ENCODE peak calls at places on chromosomes 7 and 10, in seven cellular contexts. A is psoas muscle; K is astrocyte of the cerebellum; T is activated naive CD4-positive, alpha-beta T cell treated with anti-CD3 and anti-CD28 coated beads for 36 hours; Y is activated T-helper 2 cell treated with anti-CD3 and anti-CD28 coated beads, Interferon-gamma antibody, Interleukin-2, Interleukin-4, amounts not matched to agents 10 μg/mL and 5 μg/mL and 100 μg/mL, durations not matched to agents 14 hours and 24 hours and 36 hours; Z is T-cell; N is neural crest cell. E is an unnamed sample.

GRCh38 chr10:125093199-125093841 is 67.0 kb downstream of the CTBP2 start:
- DNase-seq in A (peak; percentile 74), K (no peak), T (no peak), Y (no peak), Z (no peak), N (no peak), E (no peak)

GRCh38 chr7:27175005-27175625 is 995 bp upstream of the HOXA10 start:
- DNase-seq in A (no peak), K (no peak), T (peak; percentile 2), Y (no peak), Z (no peak), N (no peak), E (no peak)

GRCh38 chr10:71390921-71391690 is 5.6 kb upstream of the CDH23 start:
- DNase-seq in A (no peak), K (no peak), T (no peak), Y (no peak), Z (no peak), N (no peak), E (no peak)

GRCh38 chr10:104281694-104282093 is 12.7 kb downstream of the GSTO2 start:
- DNase-seq in A (no peak), K (no peak), T (no peak), Y (no peak), Z (no peak), N (no peak), E (no peak)

GRCh38 chr7:6205921-6206660 is 66.3 kb downstream of the CYTH3 start:
- DNase-seq in A (no peak), K (no peak), T (no peak), Y (no peak), Z (no peak), N (no peak), E (no peak)

GRCh38 chr7:131501930-131502685 is 54.3 kb downstream of the PODXL start:
- DNase-seq in A (no peak), K (no peak), T (no peak), Y (no peak), Z (no peak), N (no peak), E (no peak)

GRCh38 chr10:4034907-4035581 is 250.0 kb upstream of the KLF6 start:
- DNase-seq in A (no peak), K (no peak), T (peak; percentile 43), Y (peak; percentile 15), Z (no peak), N (no peak), E (no peak)

GRCh38 chr7:104156842-104157277 is 51.0 kb downstream of the ORC5 start:
- DNase-seq in A (no peak), K (peak; percentile 12), T (no peak), Y (no peak), Z (no peak), N (no peak), E (peak; percentile 6)

GRCh38 chr7:80218723-80219122 is 84.1 kb downstream of the GNAI1 start:
- DNase-seq in A (no peak), K (no peak), T (peak; percentile 18), Y (no peak), Z (no peak), N (no peak), E (peak; percentile 94)

GRCh38 chr7:1742555-1743303 is 72.7 kb downstream of the ELFN1 start:
- DNase-seq in A (peak; percentile 53), K (no peak), T (peak; percentile 19), Y (no peak), Z (peak; percentile 32), N (no peak), E (no peak)

GRCh38 chr10:20350509-20350908 is 534.3 kb downstream of the PLXDC2 start:
- DNase-seq in A (no peak), K (no peak), T (no peak), Y (no peak), Z (no peak), N (no peak), E (no peak)

GRCh38 chr7:30412810-30413504 is 65.6 kb downstream of the NOD1 start:
- DNase-seq in A (no peak), K (peak; percentile 85), T (peak; percentile 10), Y (no peak), Z (no peak), N (no peak), E (peak; percentile 78)

GRCh38 chr7:39589323-39590111 is 23.3 kb downstream of the YAE1 start:
- DNase-seq in A (no peak), K (peak; percentile 75), T (peak; percentile 92), Y (peak; percentile 65), Z (peak; percentile 20), N (no peak), E (peak; percentile 95)

GRCh38 chr7:130228840-130229239 is 21.2 kb downstream of the SSMEM1 start:
- DNase-seq in A (no peak), K (no peak), T (no peak), Y (no peak), Z (no peak), N (no peak), E (no peak)

GRCh38 chr10:97780991-97781540 is 9.3 kb upstream of the SFRP5 start:
- DNase-seq in A (no peak), K (no peak), T (no peak), Y (no peak), Z (no peak), N (peak; percentile 31), E (no peak)

GRCh38 chr7:31883761-31884164 is 186.4 kb downstream of the PDE1C start:
- DNase-seq in A (no peak), K (peak; percentile 8), T (no peak), Y (no peak), Z (no peak), N (no peak), E (peak; percentile 91)

GRCh38 chr7:84985073-84985784 is 201.6 kb downstream of the SEMA3D start:
- DNase-seq in A (no peak), K (no peak), T (no peak), Y (no peak), Z (no peak), N (no peak), E (no peak)

GRCh38 chr10:122348512-122348911 is 26.0 kb upstream of the PLEKHA1 start:
- DNase-seq in A (no peak), K (no peak), T (no peak), Y (no peak), Z (no peak), N (no peak), E (no peak)

GRCh38 chr7:143490719-143491306 is 13.1 kb downstream of the TAS2R41 start:
- DNase-seq in A (no peak), K (no peak), T (peak; percentile 36), Y (no peak), Z (no peak), N (no peak), E (no peak)

GRCh38 chr10:104254493-104255243 is at the start of gene GSTO1:
- DNase-seq in A (peak; percentile 83), K (no peak), T (peak; percentile 72), Y (peak; percentile 26), Z (peak; percentile 41), N (peak; percentile 34), E (peak; percentile 55)

GRCh38 chr7:146826338-146826737 is 709.7 kb downstream of the CNTNAP2 start:
- DNase-seq in A (no peak), K (no peak), T (no peak), Y (no peak), Z (no peak), N (no peak), E (no peak)

GRCh38 chr7:13414661-13415105 is 574.8 kb downstream of the ETV1 start:
- DNase-seq in A (no peak), K (peak; percentile 64), T (no peak), Y (no peak), Z (no peak), N (no peak), E (peak; percentile 44)

GRCh38 chr7:1725199-1725701 is 55.2 kb downstream of the ELFN1 start:
- DNase-seq in A (peak; percentile 39), K (no peak), T (no peak), Y (no peak), Z (no peak), N (no peak), E (peak; percentile 36)

GRCh38 chr7:115227473-115228235 is 305.8 kb downstream of the MDFIC start:
- DNase-seq in A (no peak), K (no peak), T (no peak), Y (no peak), Z (no peak), N (no peak), E (no peak)

GRCh38 chr7:155169498-155170065 is 99.5 kb downstream of the HTR5A start:
- DNase-seq in A (no peak), K (no peak), T (no peak), Y (no peak), Z (no peak), N (no peak), E (no peak)

GRCh38 chr7:65325793-65326432 is 47.7 kb upstream of the ZNF92 start:
- DNase-seq in A (no peak), K (no peak), T (no peak), Y (no peak), Z (no peak), N (no peak), E (no peak)

GRCh38 chr10:613217-613616 is 76.3 kb downstream of the DIP2C start:
- DNase-seq in A (no peak), K (no peak), T (no peak), Y (no peak), Z (no peak), N (no peak), E (peak; percentile 57)

GRCh38 chr10:69801434-69802315 is at the start of gene COL13A1:
- DNase-seq in A (peak; percentile 66), K (no peak), T (no peak), Y (no peak), Z (no peak), N (peak; percentile 46), E (peak; percentile 76)

GRCh38 chr10:96606216-96606615 is 19.4 kb upstream of the TM9SF3 start:
- DNase-seq in A (no peak), K (no peak), T (no peak), Y (no peak), Z (no peak), N (no peak), E (no peak)

GRCh38 chr7:70417061-70417655 is 714.8 kb upstream of the GALNT17 start:
- DNase-seq in A (peak; percentile 19), K (no peak), T (no peak), Y (no peak), Z (no peak), N (no peak), E (no peak)

GRCh38 chr10:17229016-17229716 is 1.1 kb downstream of the VIM start:
- DNase-seq in A (peak; percentile 90), K (peak; percentile 87), T (peak; percentile 51), Y (peak; percentile 79), Z (peak; percentile 76), N (peak; percentile 84), E (peak; percentile 76)

E was measured in mammary epithelial cell.